ENCODE peak calls at places on chromosomes 2 and 18, in ten cellular contexts. Z is endodermal cell, G is PC-3, M is left ventricle myocardium inferior, X is AG04450, R is ovary, N is IMR-90, C is transverse colon, K is HCT116, W is right lobe of liver. O is an unnamed sample.

GRCh38 chr18:8826971-8827370 is 121.6 kb downstream of the MTCL1 start:
- DNase-seq in Z (no peak), G (no peak), M (no peak), X (no peak), R (no peak), N (no peak), C (no peak), K (no peak), W (no peak), O (no peak)

GRCh38 chr2:137857871-137858270 is 106.4 kb upstream of the HNMT start:
- DNase-seq in Z (no peak), G (peak), M (no peak), X (no peak), R (no peak), N (no peak), C (no peak), K (no peak), W (no peak), O (no peak)

GRCh38 chr2:57886196-57886786 is 160.3 kb upstream of the VRK2 start:
- DNase-seq in Z (no peak), G (no peak), M (no peak), X (no peak), R (no peak), N (no peak), C (no peak), K (no peak), W (no peak), O (no peak)

GRCh38 chr2:209334188-209335017 is 89.4 kb upstream of the MAP2 start:
- DNase-seq in Z (peak), G (peak), M (peak), X (peak), R (peak), N (peak), C (peak), K (peak), W (peak), O (peak)

GRCh38 chr18:13280066-13280795 is 61.7 kb downstream of the LDLRAD4 start:
- DNase-seq in Z (peak), G (no peak), M (no peak), X (no peak), R (no peak), N (no peak), C (no peak), K (no peak), W (peak), O (no peak)

GRCh38 chr18:70371085-70371735 is 82.4 kb downstream of the SOCS6 start:
- DNase-seq in Z (no peak), G (peak), M (no peak), X (no peak), R (no peak), N (no peak), C (no peak), K (peak), W (no peak), O (no peak)

GRCh38 chr2:9975805-9976447 is 24.4 kb downstream of the GRHL1 start:
- DNase-seq in Z (no peak), G (peak), M (no peak), X (peak), R (no peak), N (peak), C (no peak), K (peak), W (no peak), O (peak)

GRCh38 chr18:44673256-44673950 is 7.3 kb upstream of the SETBP1 start:
- DNase-seq in Z (no peak), G (no peak), M (no peak), X (no peak), R (no peak), N (no peak), C (no peak), K (no peak), W (no peak), O (no peak)

GRCh38 chr2:43186679-43187374 is 39.6 kb downstream of the ZFP36L2 start:
- DNase-seq in Z (peak), G (no peak), M (no peak), X (no peak), R (peak), N (no peak), C (peak), K (no peak), W (no peak), O (no peak)

GRCh38 chr2:112765251-112765650 is 842 bp upstream of the CKAP2L start:
- DNase-seq in Z (no peak), G (peak), M (no peak), X (no peak), R (no peak), N (no peak), C (no peak), K (no peak), W (no peak), O (no peak)

GRCh38 chr2:120809576-120810440 is 74.1 kb downstream of the GLI2 start:
- DNase-seq in Z (no peak), G (no peak), M (no peak), X (no peak), R (no peak), N (peak), C (no peak), K (no peak), W (no peak), O (no peak)

GRCh38 chr2:44937688-44938240 is 3.7 kb upstream of the SIX3 start:
- DNase-seq in Z (peak), G (no peak), M (no peak), X (no peak), R (no peak), N (no peak), C (no peak), K (peak), W (no peak), O (no peak)
- TF ChIP-seq CTCF in Z (peak), G (no peak), M (no peak), X (no peak), R (no peak), N (no peak), C (no peak), K (no peak), W (no peak), O (no peak)

GRCh38 chr2:46849080-46849715 is 66.4 kb downstream of the MCFD2 start:
- DNase-seq in Z (no peak), G (peak), M (no peak), X (no peak), R (no peak), N (peak), C (peak), K (no peak), W (no peak), O (no peak)
- H3K4me3 ChIP-seq in Z (no peak), G (no peak), M (no peak), X (no peak), R (no peak), N (no peak), C (no peak), K (no peak), W (no peak), O (no peak)

GRCh38 chr18:48771641-48772380 is 179.0 kb downstream of the SMAD7 start:
- DNase-seq in Z (no peak), G (no peak), M (peak), X (no peak), R (no peak), N (no peak), C (no peak), K (no peak), W (peak), O (no peak)

GRCh38 chr18:48767090-48767670 is 183.6 kb downstream of the SMAD7 start:
- DNase-seq in Z (no peak), G (no peak), M (no peak), X (no peak), R (no peak), N (peak), C (no peak), K (no peak), W (no peak), O (no peak)

GRCh38 chr18:48770243-48770642 is 180.5 kb downstream of the SMAD7 start:
- DNase-seq in Z (no peak), G (no peak), M (no peak), X (no peak), R (no peak), N (no peak), C (no peak), K (no peak), W (no peak), O (no peak)

GRCh38 chr18:48766487-48766886 is 184.3 kb downstream of the SMAD7 start:
- DNase-seq in Z (no peak), G (no peak), M (no peak), X (no peak), R (no peak), N (no peak), C (no peak), K (no peak), W (no peak), O (no peak)

DNA sequence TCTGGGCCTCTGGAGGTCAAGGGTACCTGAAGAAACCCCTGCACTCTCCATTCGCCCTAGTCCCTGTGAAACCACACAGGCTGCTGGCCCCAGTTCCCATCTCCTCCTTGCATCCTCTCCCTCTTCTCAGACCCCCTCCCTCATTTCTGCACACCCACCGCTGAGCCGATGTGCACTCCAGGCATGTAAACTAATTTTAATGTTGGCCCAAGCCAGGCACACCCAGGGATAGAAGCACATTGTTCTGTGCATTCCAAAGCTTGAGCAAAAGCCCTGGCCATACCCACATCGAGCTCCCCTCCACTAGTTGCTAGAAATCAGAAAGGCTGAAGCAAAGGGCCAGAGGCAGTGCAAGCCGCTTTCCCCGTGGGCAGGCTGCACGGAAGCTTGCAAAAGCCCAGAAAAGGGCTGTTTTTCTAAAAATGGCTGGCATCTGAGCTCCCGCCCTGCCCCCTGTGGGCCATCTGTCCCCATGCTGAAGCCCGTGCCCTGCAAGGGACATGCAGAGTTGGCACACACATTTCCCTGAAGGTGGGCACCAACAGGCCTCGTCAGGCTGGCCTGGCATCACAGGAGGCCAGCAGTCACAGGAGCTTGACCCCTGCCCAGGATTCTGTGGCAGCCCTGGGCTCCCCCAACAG is 181.6 kb downstream of the SMAD7 start:
- DNase-seq in Z (no peak), G (no peak), M (no peak), X (no peak), R (no peak), N (no peak), C (no peak), K (no peak), W (no peak), O (no peak)
- TF ChIP-seq CTCF in Z (peak), G (peak), M (peak), X (no peak), R (no peak), N (no peak), C (no peak), K (no peak), W (no peak), O (no peak)

DNA sequence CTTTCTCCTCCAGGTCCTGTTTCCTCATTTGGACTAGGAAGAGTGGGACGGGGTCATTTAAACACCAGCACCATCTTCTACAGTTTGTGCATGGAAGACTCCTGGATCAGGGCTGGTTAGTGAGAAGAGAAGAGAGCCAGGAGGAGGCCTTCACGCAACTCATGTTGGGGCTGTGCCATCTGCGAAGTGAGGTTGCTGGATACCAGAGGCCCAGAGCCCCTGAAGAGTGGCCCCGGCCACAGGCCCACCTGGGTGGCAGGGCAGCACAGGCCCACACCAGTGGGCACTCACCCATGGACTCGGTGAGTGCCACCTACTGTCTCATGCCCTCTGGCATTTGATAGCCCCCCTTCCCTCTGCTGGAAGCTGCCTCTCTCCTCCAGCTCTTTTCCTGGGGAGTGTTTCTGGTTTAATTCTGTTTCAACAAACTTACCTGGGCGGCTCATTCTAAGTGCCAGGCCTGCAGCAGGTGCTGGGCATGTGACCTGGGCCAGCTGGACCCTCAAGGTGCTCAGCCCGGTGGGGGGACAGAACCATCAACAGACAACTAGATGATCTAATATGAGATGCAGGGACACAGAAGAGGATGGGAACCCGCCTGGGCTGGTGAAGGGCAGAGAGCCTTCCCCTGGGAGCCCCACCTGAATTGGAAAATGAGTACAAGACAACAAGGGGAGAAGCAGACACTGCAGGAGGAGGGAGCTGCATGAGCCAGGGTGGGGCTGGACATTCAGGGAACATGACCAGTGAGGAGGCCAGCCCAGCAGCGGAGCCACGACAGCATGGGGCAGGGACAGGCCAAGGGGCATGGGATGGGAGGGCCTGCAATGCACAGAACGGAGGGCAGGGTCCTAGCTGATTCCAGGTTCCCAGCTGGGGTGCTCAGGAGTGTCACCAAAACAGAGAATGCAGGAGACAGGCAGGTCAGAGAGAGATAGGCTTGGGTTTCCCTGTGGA is 70.6 kb downstream of the MARCO start:
- DNase-seq in Z (peak), G (no peak), M (no peak), X (no peak), R (no peak), N (no peak), C (no peak), K (no peak), W (no peak), O (no peak)
- H3K4me3 ChIP-seq in Z (no peak), G (no peak), M (no peak), X (no peak), R (no peak), N (no peak), C (no peak), K (no peak), W (no peak), O (no peak)

DNA sequence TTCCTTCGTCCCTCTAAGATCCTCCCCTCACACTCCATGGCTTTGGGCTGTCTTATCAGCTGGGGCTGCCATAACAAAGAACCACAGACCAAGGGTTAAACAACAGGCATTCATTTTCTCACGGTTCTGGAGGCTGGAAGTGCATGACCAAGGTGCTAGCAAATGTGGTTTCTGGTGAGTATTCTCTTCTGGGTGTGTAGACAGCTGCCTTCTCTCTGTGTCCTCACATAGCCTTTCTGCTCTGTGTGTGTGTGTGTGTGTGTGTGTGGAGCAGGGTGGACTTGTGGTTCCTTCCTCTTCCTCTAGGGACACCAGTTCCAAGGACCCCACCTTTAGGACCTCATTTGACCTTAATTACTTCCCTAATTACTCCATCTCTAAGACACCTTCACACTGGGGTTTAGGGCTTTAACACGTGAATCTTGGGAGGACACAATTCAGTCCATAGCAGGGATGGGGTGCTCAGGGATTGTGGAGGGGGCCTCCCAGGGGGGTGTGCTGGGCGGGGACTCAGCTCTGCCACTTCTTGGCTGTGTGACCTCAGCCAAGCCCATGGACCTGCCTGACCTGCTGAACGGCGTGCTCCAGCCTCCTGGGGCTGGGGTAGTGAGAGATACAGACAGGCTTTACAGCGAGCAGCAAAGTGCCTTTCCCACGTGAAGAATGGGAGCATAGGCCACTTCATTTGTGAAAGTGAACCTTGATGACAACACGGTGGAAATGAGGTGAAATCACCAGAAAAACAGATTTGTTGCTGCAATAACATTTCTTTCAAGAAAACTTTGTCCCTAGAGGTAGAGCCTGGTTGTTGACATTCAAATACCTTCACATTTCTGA is 38.1 kb downstream of the ACKR3 start:
- DNase-seq in Z (peak), G (no peak), M (no peak), X (no peak), R (no peak), N (peak), C (no peak), K (no peak), W (no peak), O (peak)
- TF ChIP-seq CTCF in Z (peak), G (peak), M (peak), X (no peak), R (no peak), N (no peak), C (no peak), K (no peak), W (no peak), O (peak)

DNA sequence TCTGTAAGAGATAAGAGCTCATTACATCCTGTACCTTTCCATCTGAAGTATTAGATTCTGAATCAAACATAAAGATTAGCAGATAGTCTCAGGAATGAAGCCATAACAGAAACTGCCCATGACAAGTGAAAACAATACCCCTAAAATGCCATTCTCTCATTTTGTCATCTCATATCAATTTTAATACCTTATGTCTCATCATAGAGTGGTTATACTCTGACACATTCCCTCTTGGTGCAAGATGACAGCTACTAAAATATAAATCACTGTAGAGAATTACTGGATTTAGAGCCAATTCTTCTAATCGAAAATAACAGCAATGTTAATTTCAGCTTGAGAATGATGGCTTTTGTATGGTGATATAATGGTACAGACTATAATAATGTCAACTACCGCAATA is 125.1 kb upstream of the ITGA4 start:
- DNase-seq in Z (no peak), G (no peak), M (no peak), X (no peak), R (no peak), N (no peak), C (no peak), K (no peak), W (no peak), O (no peak)
- H3K4me3 ChIP-seq in Z (no peak), G (no peak), M (no peak), X (no peak), R (no peak), N (no peak), C (no peak), K (no peak), W (no peak), O (no peak)

DNA sequence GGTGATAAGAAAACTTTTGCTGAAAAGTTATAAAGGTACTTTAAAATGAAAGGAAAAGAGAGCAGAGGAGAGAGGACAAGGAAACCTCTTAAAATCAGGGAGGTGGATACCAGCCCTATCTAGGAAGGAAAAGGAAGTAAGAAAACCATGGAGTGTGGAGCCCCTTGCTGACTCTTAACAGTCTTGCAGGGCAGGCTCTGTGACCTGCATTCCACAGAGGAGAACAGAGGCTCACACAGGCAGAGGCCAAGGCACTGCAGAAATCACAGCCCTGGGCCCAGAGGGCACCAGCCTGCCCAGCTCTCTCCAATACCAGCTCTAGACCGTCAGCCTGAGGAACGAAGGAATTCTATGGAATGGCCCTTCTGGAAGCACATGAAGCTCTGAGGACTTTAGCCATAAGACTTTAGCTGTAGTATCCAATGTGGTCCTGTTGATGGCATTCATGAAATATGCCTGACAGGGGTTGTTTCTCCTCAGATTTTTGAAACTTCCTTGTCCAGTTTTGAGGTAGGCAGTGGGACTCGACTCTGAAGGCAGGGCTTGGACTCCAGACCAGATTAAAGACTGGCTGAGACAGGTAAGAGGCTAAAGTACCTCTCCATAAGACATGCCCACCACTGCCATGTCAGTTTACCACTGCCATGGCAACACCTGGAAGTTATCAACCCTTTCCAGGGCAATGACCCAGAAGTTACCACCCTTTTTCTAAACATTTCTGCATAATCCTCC is 216.3 kb downstream of the ANAPC1 start:
- DNase-seq in Z (peak), G (peak), M (no peak), X (no peak), R (no peak), N (peak), C (no peak), K (no peak), W (peak), O (no peak)
- TF ChIP-seq CTCF in Z (peak), G (peak), M (peak), X (peak), R (no peak), N (peak), C (peak), K (peak), W (peak), O (peak)

GRCh38 chr2:225140761-225141160 is 98.5 kb upstream of the DOCK10 start:
- DNase-seq in Z (no peak), G (no peak), M (no peak), X (no peak), R (no peak), N (no peak), C (no peak), K (no peak), W (no peak), O (no peak)
- H3K4me3 ChIP-seq in Z (no peak), G (no peak), M (no peak), X (no peak), R (no peak), N (no peak), C (no peak), K (no peak), W (no peak), O (no peak)

DNA sequence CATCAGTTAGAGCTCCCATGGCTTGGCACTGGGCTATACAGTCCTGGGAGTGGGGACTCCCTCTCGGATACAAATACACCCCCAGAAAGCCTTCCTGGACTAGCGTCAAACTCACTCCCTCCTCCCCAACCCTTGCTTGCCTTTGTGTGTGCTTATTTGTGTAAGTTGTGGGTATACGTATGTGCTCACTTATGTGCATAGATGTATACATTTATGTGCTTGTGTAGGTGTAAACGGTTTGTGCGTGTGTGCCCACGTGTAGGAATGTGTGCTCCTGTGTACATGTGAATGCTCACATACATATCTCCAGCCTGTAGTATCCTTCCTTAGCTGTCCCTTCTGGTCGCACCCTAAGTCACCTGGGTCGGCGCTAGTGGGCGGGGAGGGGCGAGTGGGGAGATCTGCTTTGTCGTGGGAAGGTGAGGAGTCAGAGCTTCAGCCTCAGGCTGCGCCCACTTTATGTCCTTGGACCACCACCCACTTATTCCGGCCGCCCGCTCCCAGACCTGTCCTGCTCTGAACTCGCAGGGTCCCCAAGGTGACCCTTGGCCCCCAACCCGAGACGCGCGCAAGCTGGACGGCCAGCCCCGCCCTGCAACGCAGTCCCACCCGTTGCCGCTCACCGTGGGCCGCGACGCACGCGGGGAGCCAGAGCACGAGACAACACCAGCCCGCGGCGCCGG is 427 bp downstream of the PRADC1 start:
- DNase-seq in Z (peak), G (peak), M (no peak), X (no peak), R (no peak), N (no peak), C (peak), K (no peak), W (peak), O (no peak)
- TF ChIP-seq CTCF in Z (no peak), G (no peak), M (no peak), X (no peak), R (no peak), N (no peak), C (no peak), K (no peak), W (no peak), O (no peak)

O was measured in HFF-Myc.